ENCODE peak calls at places on chromosomes 7 and 10, in nine cellular contexts. A is effector memory CD4-positive, alpha-beta T cell; B is CD4-positive, CD25-positive, alpha-beta regulatory T cell; O is brain microvascular endothelial cell; E is lower leg skin; P is astrocyte of the spinal cord; C is ovary; X is adipocyte; D is fibroblast of pulmonary artery. Z is an unnamed sample.

GRCh38 chr7:43616977-43617376 is 34.1 kb downstream of the STK17A start:
- DNase-seq in A (no peak), C (no peak), B (no peak), D (no peak), O (no peak), E (no peak), P (no peak), X (no peak), Z (no peak)

GRCh38 chr7:105759670-105760548 is 116.5 kb downstream of the ATXN7L1 start:
- DNase-seq in D (peak), O (peak), X (peak), C (peak), P (peak), A (no peak), B (no peak), E (peak), Z (no peak)

GRCh38 chr7:26345202-26345601 is 53.5 kb downstream of the SNX10 start:
- DNase-seq in E (no peak), B (no peak), A (no peak), P (no peak), X (no peak), D (no peak), O (no peak), C (no peak), Z (no peak)

GRCh38 chr10:132411561-132412253 is 14.7 kb downstream of the PWWP2B start:
- DNase-seq in O (no peak), C (peak), X (no peak), P (peak), A (no peak), E (no peak), D (peak), B (no peak), Z (no peak)

GRCh38 chr7:148344406-148344805 is 246.2 kb upstream of the C7orf33 start:
- DNase-seq in X (no peak), B (no peak), C (no peak), A (no peak), O (no peak), P (no peak), D (no peak), E (no peak), Z (no peak)

GRCh38 chr7:106273009-106273695 is 11.6 kb downstream of the NAMPT start:
- DNase-seq in P (no peak), O (no peak), B (no peak), A (no peak), X (no peak), D (peak), C (no peak), E (no peak), Z (no peak)

GRCh38 chr10:8063128-8063908 is 8.8 kb downstream of the GATA3 start:
- DNase-seq in A (no peak), P (no peak), O (no peak), C (no peak), X (no peak), E (no peak), D (no peak), B (no peak), Z (no peak)

GRCh38 chr10:116848912-116849270 is 408 bp upstream of the ENO4 start:
- DNase-seq in E (no peak), B (no peak), P (no peak), D (no peak), X (no peak), O (no peak), C (no peak), A (no peak), Z (no peak)

GRCh38 chr7:84372712-84373111 is 178.1 kb upstream of the SEMA3A start:
- DNase-seq in X (peak), E (no peak), D (peak), P (no peak), C (no peak), A (no peak), O (peak), B (no peak), Z (no peak)

GRCh38 chr7:50273870-50274269 is 30.6 kb upstream of the IKZF1 start:
- DNase-seq in A (no peak), E (no peak), C (no peak), X (no peak), O (no peak), D (no peak), P (no peak), B (no peak), Z (no peak)

GRCh38 chr7:27175005-27175625 is 995 bp upstream of the HOXA10 start:
- DNase-seq in B (no peak), O (no peak), A (no peak), C (no peak), D (no peak), P (no peak), X (no peak), E (no peak), Z (no peak)

GRCh38 chr10:101103430-101103829 is 27.7 kb upstream of the TLX1 start:
- DNase-seq in X (no peak), E (no peak), O (no peak), P (no peak), A (no peak), C (no peak), B (no peak), D (no peak), Z (no peak)

GRCh38 chr7:34430456-34430855 is 227.6 kb upstream of the NPSR1 start:
- DNase-seq in D (peak), E (no peak), B (no peak), O (peak), A (no peak), X (peak), C (no peak), P (peak), Z (no peak)

GRCh38 chr10:1378473-1378872 is 322.3 kb downstream of the WDR37 start:
- DNase-seq in O (no peak), E (no peak), D (no peak), A (no peak), B (no peak), X (no peak), P (no peak), C (no peak), Z (peak)

GRCh38 chr10:12243860-12244620 is 48.1 kb downstream of the CDC123 start:
- DNase-seq in P (no peak), A (no peak), D (no peak), C (no peak), E (no peak), O (no peak), B (no peak), X (no peak), Z (no peak)

GRCh38 chr7:74002474-74003017 is 25.4 kb upstream of the ELN start:
- DNase-seq in B (no peak), O (peak), C (no peak), X (peak), A (no peak), P (peak), D (peak), E (no peak), Z (no peak)

GRCh38 chr7:132440126-132440525 is 136.1 kb downstream of the PLXNA4 start:
- DNase-seq in C (no peak), X (no peak), E (no peak), O (no peak), A (no peak), B (no peak), D (no peak), P (no peak), Z (no peak)

GRCh38 chr7:46449743-46450142 is 528.7 kb upstream of the IGFBP3 start:
- DNase-seq in C (no peak), D (no peak), A (no peak), P (no peak), B (no peak), O (no peak), E (no peak), X (no peak), Z (no peak)

GRCh38 chr7:44959433-44959951 is 19.3 kb downstream of the MYO1G start:
- DNase-seq in E (no peak), D (no peak), P (no peak), A (no peak), O (no peak), C (no peak), B (peak), X (no peak), Z (peak)

GRCh38 chr7:138662066-138663061 is 38.8 kb downstream of the SVOPL start:
- DNase-seq in P (no peak), A (no peak), O (no peak), B (no peak), E (no peak), X (no peak), C (no peak), D (no peak), Z (no peak)

GRCh38 chr10:110497438-110498086 is at the start of gene DUSP5:
- DNase-seq in B (peak), A (peak), D (peak), O (peak), X (peak), C (peak), P (peak), E (peak), Z (peak)

GRCh38 chr10:131579251-131580071 is 267.9 kb upstream of the TCERG1L start:
- DNase-seq in X (no peak), A (no peak), C (no peak), B (no peak), P (no peak), E (peak), D (no peak), O (no peak), Z (peak)

GRCh38 chr10:101875068-101875688 is 31.6 kb upstream of the KCNIP2 start:
- DNase-seq in E (no peak), X (no peak), P (no peak), O (no peak), C (no peak), B (no peak), D (no peak), A (no peak), Z (no peak)

GRCh38 chr7:1232103-1232466 is 587 bp upstream of the UNCX start:
- DNase-seq in C (no peak), X (no peak), B (no peak), D (no peak), A (no peak), E (no peak), O (no peak), P (no peak), Z (no peak)

GRCh38 chr7:28296571-28297483 is 115.5 kb upstream of the CREB5 start:
- DNase-seq in P (peak), X (peak), O (no peak), A (peak), D (peak), E (no peak), C (no peak), B (peak), Z (no peak)

GRCh38 chr7:147707926-147708325 is 882.6 kb upstream of the C7orf33 start:
- DNase-seq in X (no peak), B (no peak), E (no peak), O (no peak), P (no peak), D (no peak), C (no peak), A (no peak), Z (no peak)

GRCh38 chr10:91589015-91589655 is 43.7 kb downstream of the PPP1R3C start:
- DNase-seq in D (peak), P (peak), E (no peak), C (no peak), B (no peak), O (peak), A (no peak), X (peak), Z (peak)

GRCh38 chr7:124667312-124667711 is 98.3 kb downstream of the GPR37 start:
- DNase-seq in X (no peak), A (no peak), P (no peak), C (no peak), E (no peak), B (no peak), D (no peak), O (no peak), Z (no peak)

GRCh38 chr10:132232553-132232949 is 45.8 kb downstream of the DPYSL4 start:
- DNase-seq in X (no peak), A (no peak), P (no peak), C (no peak), B (no peak), O (no peak), D (no peak), E (peak), Z (no peak)

GRCh38 chr10:24848169-24848688 is 104.2 kb downstream of the PRTFDC1 start:
- DNase-seq in D (no peak), P (peak), E (no peak), O (no peak), C (no peak), A (no peak), X (no peak), B (no peak), Z (no peak)

GRCh38 chr10:47046321-47047126 is 135.3 kb downstream of the PTPN20 start:
- DNase-seq in O (no peak), B (no peak), X (no peak), C (no peak), E (no peak), P (no peak), D (no peak), A (no peak), Z (peak)
- H3K4me3 ChIP-seq in O (no peak), B (no peak), X (no peak), C (no peak), E (no peak), P (no peak), D (no peak), A (no peak), Z (no peak)

GRCh38 chr10:99917963-99918825 is 91.6 kb downstream of the DNMBP start:
- DNase-seq in E (no peak), C (peak), X (peak), O (peak), B (no peak), A (no peak), P (peak), D (peak), Z (no peak)
- H3K4me3 ChIP-seq in E (no peak), C (peak), X (peak), O (peak), B (no peak), A (no peak), P (peak), D (peak), Z (peak)

GRCh38 chr10:77401681-77402080 is 235.9 kb downstream of the KCNMA1 start:
- DNase-seq in A (no peak), C (no peak), D (no peak), X (no peak), P (no peak), B (no peak), E (no peak), O (no peak), Z (no peak)
- H3K4me3 ChIP-seq in A (no peak), C (no peak), D (no peak), X (no peak), P (no peak), B (no peak), E (no peak), O (no peak), Z (no peak)

DNA sequence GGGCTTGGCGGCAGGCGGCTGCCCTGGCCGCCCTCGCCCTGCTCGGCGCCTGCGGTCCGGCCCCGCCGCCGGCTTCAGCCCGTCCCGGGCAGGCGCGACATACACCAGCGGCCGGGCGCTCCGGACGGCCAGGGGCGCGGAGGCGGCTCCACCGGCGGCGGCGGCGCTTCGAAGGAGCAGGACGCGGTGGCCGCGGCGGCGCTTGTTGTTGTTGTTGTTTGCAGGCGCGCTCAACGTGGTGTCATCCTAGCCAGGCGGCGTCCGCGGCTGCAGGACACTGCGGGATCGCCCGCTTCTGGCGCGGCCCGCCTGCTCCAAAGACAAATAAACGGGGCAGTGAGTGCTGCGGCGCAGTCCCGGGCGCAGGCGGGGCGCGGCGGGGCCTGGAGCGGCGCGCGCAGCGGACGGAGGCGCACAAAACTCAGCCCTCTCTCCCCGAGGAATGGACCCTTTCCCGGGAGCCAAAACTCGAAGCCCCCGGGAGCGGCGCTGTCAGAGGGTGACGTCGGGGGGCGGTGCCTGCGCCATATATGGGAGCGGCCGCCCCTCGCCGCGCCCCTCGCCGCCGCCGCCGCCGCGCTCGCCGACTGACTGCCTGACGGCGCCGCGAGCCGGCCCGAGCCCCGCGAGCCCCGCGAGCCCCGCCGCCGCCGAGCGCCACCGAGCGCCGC is at the start of gene EBF3:
- DNase-seq in D (peak), X (peak), A (peak), E (peak), O (peak), P (no peak), B (peak), C (peak), Z (peak)
- H3K4me3 ChIP-seq in D (peak), X (peak), A (peak), E (peak), O (peak), P (peak), B (no peak), C (peak), Z (peak)

DNA sequence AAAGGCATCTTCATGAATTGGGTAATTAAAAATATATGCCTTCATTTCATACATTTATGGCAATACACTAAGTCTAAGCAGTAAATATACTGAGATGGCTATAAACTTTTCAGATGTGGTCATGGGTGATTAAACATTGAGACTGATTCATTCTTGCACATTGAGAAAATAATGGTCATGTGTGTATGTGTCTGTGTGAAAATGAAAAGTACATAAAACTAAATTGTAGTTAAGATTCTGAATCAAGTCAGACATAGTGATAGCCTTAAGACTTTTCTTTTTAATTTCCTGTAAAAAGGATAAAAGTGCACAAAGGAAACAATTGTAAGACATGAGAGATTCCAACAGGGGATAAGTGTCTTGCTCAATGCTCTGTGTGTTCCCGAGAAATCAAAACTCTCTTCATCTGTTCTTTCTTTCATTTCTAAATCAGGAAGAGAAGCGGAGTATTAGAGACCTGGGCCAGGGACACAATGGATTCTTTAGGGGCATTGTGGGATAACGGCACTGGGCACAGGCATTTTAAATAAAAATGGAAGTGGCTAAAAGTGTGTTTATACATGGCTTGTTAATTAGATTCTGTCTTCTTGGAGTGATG is 69.8 kb upstream of the AGR3 start:
- DNase-seq in X (no peak), O (no peak), D (no peak), A (no peak), C (no peak), B (no peak), E (no peak), P (peak), Z (no peak)
- H3K4me3 ChIP-seq in X (peak), O (peak), D (no peak), A (no peak), C (no peak), B (no peak), E (no peak), P (no peak), Z (no peak)

GRCh38 chr7:6056616-6057015 is 25.4 kb downstream of the ANKRD61 start:
- DNase-seq in X (no peak), E (no peak), D (no peak), C (no peak), A (no peak), O (no peak), P (no peak), B (no peak), Z (no peak)

GRCh38 chr7:6057316-6058128 is 26.3 kb downstream of the ANKRD61 start:
- DNase-seq in X (peak), E (no peak), P (no peak), A (no peak), O (no peak), B (no peak), C (no peak), D (peak), Z (no peak)
- H3K4me3 ChIP-seq in X (peak), E (no peak), P (peak), A (peak), O (peak), B (peak), C (no peak), D (peak), Z (peak)

GRCh38 chr7:156547884-156548561 is 92.6 kb upstream of the RNF32 start:
- DNase-seq in C (no peak), E (no peak), D (no peak), X (no peak), O (no peak), B (no peak), A (no peak), P (no peak), Z (no peak)
- H3K4me3 ChIP-seq in C (no peak), E (no peak), D (no peak), X (no peak), O (no peak), B (no peak), A (no peak), P (no peak), Z (no peak)

GRCh38 chr10:69382382-69383117 is 34.2 kb downstream of the TACR2 start:
- DNase-seq in O (peak), P (peak), E (no peak), A (no peak), C (no peak), D (peak), B (no peak), X (no peak), Z (no peak)
- H3K4me3 ChIP-seq in O (no peak), P (no peak), E (no peak), A (no peak), C (no peak), D (no peak), B (no peak), X (no peak), Z (no peak)

DNA sequence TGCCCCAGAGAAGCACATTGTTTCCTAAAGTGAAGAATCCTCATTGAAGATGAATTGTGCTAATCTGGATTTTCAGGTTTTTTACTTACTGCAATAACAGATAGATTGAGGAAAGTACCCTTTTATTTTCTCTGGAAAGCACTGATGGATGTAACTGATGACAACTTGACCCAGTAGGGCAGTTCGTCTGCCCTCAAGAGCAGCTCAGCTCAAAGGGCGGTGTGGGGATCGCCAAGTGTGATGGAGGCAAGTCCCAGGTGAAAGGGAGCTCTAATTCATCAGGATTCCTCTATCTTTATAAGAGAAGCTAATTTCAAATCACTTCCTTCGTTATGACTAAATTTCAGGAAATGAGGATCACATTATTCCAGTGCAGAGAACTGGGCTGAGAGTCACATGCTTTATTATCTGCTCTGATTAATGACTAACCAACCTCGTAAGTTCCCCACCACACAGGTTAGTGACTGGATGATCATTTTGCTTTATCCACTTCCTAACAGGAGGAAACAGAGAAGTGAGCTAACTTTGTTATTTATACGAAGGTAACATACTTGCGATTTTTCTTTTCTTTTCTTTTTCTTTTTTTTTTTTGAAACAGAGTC is 98.9 kb downstream of the PFKFB3 start:
- DNase-seq in D (no peak), A (no peak), C (no peak), E (no peak), O (no peak), X (no peak), B (no peak), P (no peak), Z (no peak)
- H3K4me3 ChIP-seq in D (no peak), A (no peak), C (no peak), E (no peak), O (no peak), X (no peak), B (no peak), P (no peak), Z (no peak)

GRCh38 chr10:125002044-125002422 is 60.1 kb downstream of the ZRANB1 start:
- DNase-seq in O (no peak), D (no peak), X (no peak), B (no peak), E (no peak), P (no peak), C (no peak), A (no peak), Z (no peak)

GRCh38 chr10:124999433-125000365 is 57.8 kb downstream of the ZRANB1 start:
- DNase-seq in X (peak), C (peak), A (no peak), E (no peak), O (peak), B (no peak), P (peak), D (peak), Z (peak)

GRCh38 chr10:125001313-125002043 is 59.6 kb downstream of the ZRANB1 start:
- DNase-seq in C (peak), A (no peak), P (no peak), E (no peak), O (no peak), D (no peak), X (no peak), B (no peak), Z (peak)

GRCh38 chr10:124998624-124999291 is 56.8 kb downstream of the ZRANB1 start:
- DNase-seq in B (no peak), X (no peak), A (no peak), E (no peak), C (peak), O (no peak), D (no peak), P (no peak), Z (peak)

GRCh38 chr10:125000366-125001312 is 58.7 kb downstream of the ZRANB1 start:
- DNase-seq in A (no peak), C (peak), X (no peak), D (no peak), E (no peak), B (no peak), O (no peak), P (peak), Z (peak)
- H3K4me3 ChIP-seq in A (no peak), C (no peak), X (no peak), D (no peak), E (no peak), B (no peak), O (no peak), P (no peak), Z (peak)